ENCODE peak calls at places on chromosomes 5 and 9, in four cellular contexts. One of them, this sample, is unnamed.

GRCh38 chr9:20321683-20322082 is 300.6 kb downstream of the MLLT3 start:
- DNase-seq in Ammon's horn: no peak
- DNase-seq in M059J: peak; percentile 18
- DNase-seq in NCI-H2081: peak; percentile 4
- DNase-seq in this sample: no peak

GRCh38 chr5:45643051-45643450 is 53.1 kb downstream of the HCN1 start:
- DNase-seq in Ammon's horn: no peak
- DNase-seq in M059J: no peak
- DNase-seq in NCI-H2081: no peak
- DNase-seq in this sample: no peak

GRCh38 chr5:122444411-122444810 is 132.4 kb downstream of the SNCAIP start:
- DNase-seq in Ammon's horn: no peak
- DNase-seq in M059J: no peak
- DNase-seq in NCI-H2081: no peak
- DNase-seq in this sample: no peak

GRCh38 chr5:135139397-135140134 is 105.5 kb upstream of the PITX1 start:
- DNase-seq in Ammon's horn: peak; percentile 16
- DNase-seq in M059J: peak; percentile 87
- DNase-seq in NCI-H2081: no peak
- DNase-seq in this sample: no peak

GRCh38 chr9:79021084-79021483 is 550.7 kb upstream of the TLE4 start:
- DNase-seq in Ammon's horn: no peak
- DNase-seq in M059J: no peak
- DNase-seq in NCI-H2081: no peak
- DNase-seq in this sample: no peak

GRCh38 chr9:77659926-77660325 is 11.8 kb upstream of the GNA14 start:
- DNase-seq in Ammon's horn: no peak
- DNase-seq in M059J: no peak
- DNase-seq in NCI-H2081: no peak
- DNase-seq in this sample: no peak

GRCh38 chr9:130220351-130220750 is 45.2 kb upstream of the HMCN2 start:
- DNase-seq in Ammon's horn: no peak
- DNase-seq in M059J: no peak
- DNase-seq in NCI-H2081: no peak
- DNase-seq in this sample: no peak

GRCh38 chr9:35859995-35860348 is 10.2 kb downstream of the OR13J1 start:
- DNase-seq in Ammon's horn: peak; percentile 1
- DNase-seq in M059J: no peak
- DNase-seq in NCI-H2081: no peak
- DNase-seq in this sample: no peak

GRCh38 chr9:10411272-10411671 is 201.5 kb downstream of the PTPRD start:
- DNase-seq in Ammon's horn: no peak
- DNase-seq in M059J: no peak
- DNase-seq in NCI-H2081: no peak
- DNase-seq in this sample: no peak

GRCh38 chr9:21933865-21934264 is 60.3 kb downstream of the CDKN2A start:
- DNase-seq in Ammon's horn: no peak
- DNase-seq in M059J: peak; percentile 61
- DNase-seq in NCI-H2081: no peak
- DNase-seq in this sample: no peak

GRCh38 chr5:159073030-159073429 is 26.7 kb downstream of the EBF1 start:
- DNase-seq in Ammon's horn: no peak
- DNase-seq in M059J: no peak
- DNase-seq in NCI-H2081: no peak
- DNase-seq in this sample: no peak

GRCh38 chr9:107273634-107274033 is 9.4 kb upstream of the RAD23B start:
- DNase-seq in Ammon's horn: no peak
- DNase-seq in M059J: no peak
- DNase-seq in NCI-H2081: no peak
- DNase-seq in this sample: no peak

GRCh38 chr5:67896312-67896985 is 319.1 kb upstream of the PIK3R1 start:
- DNase-seq in Ammon's horn: no peak
- DNase-seq in M059J: no peak
- DNase-seq in NCI-H2081: no peak
- DNase-seq in this sample: no peak

GRCh38 chr9:133347515-133347984 is 381 bp downstream of the MED22 start:
- DNase-seq in Ammon's horn: no peak
- DNase-seq in M059J: peak; percentile 49
- DNase-seq in NCI-H2081: no peak
- DNase-seq in this sample: no peak

GRCh38 chr5:107285772-107286171 is 385.0 kb downstream of the EFNA5 start:
- DNase-seq in Ammon's horn: no peak
- DNase-seq in M059J: peak; percentile 56
- DNase-seq in NCI-H2081: no peak
- DNase-seq in this sample: no peak